ENCODE peak calls at places on chromosomes 1 and 21, in nine cellular contexts. K is astrocyte of the spinal cord, I is brain microvascular endothelial cell, B is lower leg skin, S is neural progenitor cell, T is cardiac muscle cell, X is ascending aorta, Y is epithelial cell of esophagus, R is mammary epithelial cell. O is an unnamed sample.

GRCh38 chr1:160838876-160839275 is 23.8 kb downstream of the CD244 start:
- DNase-seq in X (no peak), I (no peak), T (no peak), B (no peak), R (no peak), K (no peak), Y (no peak), S (no peak), O (no peak)

GRCh38 chr1:200206340-200206739 is 178.8 kb downstream of the NR5A2 start:
- DNase-seq in Y (peak), R (peak), S (no peak), T (no peak), X (no peak), K (peak), I (peak), B (no peak), O (peak)

GRCh38 chr1:2314803-2315710 is 76.3 kb downstream of the MORN1 start:
- DNase-seq in B (no peak), Y (no peak), S (peak), X (no peak), K (peak), I (no peak), T (peak), R (no peak), O (no peak)

GRCh38 chr1:205547932-205548827 is 43.7 kb downstream of the CDK18 start:
- DNase-seq in R (no peak), B (no peak), S (no peak), I (no peak), K (no peak), Y (no peak), X (no peak), T (no peak), O (no peak)

GRCh38 chr1:74641876-74642275 is 31.7 kb downstream of the ERICH3 start:
- DNase-seq in T (no peak), B (no peak), S (no peak), Y (peak), X (no peak), R (peak), K (peak), I (no peak), O (no peak)

GRCh38 chr1:156615946-156616345 is 3.3 kb upstream of the HAPLN2 start:
- DNase-seq in Y (no peak), X (no peak), T (no peak), I (no peak), K (no peak), R (no peak), S (no peak), B (no peak), O (no peak)

GRCh38 chr1:25450894-25451293 is 20.2 kb downstream of the MACO1 start:
- DNase-seq in I (no peak), S (no peak), R (no peak), B (no peak), Y (no peak), T (no peak), K (no peak), X (no peak), O (no peak)

GRCh38 chr21:42558846-42559245 is 45.2 kb downstream of the SLC37A1 start:
- DNase-seq in S (no peak), K (no peak), T (no peak), X (no peak), I (no peak), Y (no peak), R (no peak), B (no peak), O (no peak)

DNA sequence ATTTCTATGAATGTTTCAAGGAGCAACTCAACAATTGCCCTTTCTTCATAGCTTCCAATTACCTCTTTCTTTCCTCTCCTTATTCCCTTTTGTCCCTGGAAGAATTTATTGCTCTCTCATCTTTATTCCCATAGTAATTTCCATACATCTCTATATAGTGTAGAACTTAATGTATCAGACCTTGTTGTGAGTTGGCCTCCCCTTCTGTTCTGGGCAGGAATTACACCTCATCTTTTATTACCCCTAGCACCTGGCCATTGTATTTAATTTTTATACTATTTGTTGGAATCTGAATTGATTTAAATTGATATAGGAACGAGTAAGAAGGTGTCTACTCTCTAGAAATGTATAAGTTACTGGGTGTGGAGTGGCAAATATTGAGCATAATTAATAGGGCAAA is 114.5 kb downstream of the CACHD1 start:
- DNase-seq in X (no peak), I (no peak), B (no peak), T (no peak), Y (peak), S (no peak), K (no peak), R (no peak), O (no peak)
- TF ChIP-seq CTCF in X (no peak), I (peak), B (no peak), T (peak), Y (peak), S (peak), K (peak), R (peak), O (peak)

GRCh38 chr21:33026299-33026858 is 644 bp downstream of the OLIG2 start:
- DNase-seq in T (no peak), I (no peak), X (no peak), B (no peak), S (no peak), R (no peak), Y (no peak), K (no peak), O (no peak)

GRCh38 chr21:33027401-33028185 is 1.9 kb downstream of the OLIG2 start:
- DNase-seq in T (no peak), S (peak), Y (no peak), K (no peak), I (no peak), X (no peak), R (no peak), B (no peak), O (no peak)

GRCh38 chr21:33025471-33026298 is at the start of gene OLIG2:
- DNase-seq in Y (no peak), B (no peak), T (no peak), I (no peak), S (peak), R (no peak), K (no peak), X (no peak), O (no peak)

GRCh38 chr21:33028271-33028670 is 2.5 kb downstream of the OLIG2 start:
- DNase-seq in R (no peak), I (no peak), K (no peak), T (no peak), B (no peak), S (no peak), Y (no peak), X (no peak), O (no peak)

GRCh38 chr21:33026878-33027400 is 1.2 kb downstream of the OLIG2 start:
- DNase-seq in Y (no peak), T (no peak), B (no peak), S (peak), I (no peak), X (no peak), R (no peak), K (no peak), O (no peak)
- H3K4me3 ChIP-seq in Y (no peak), T (no peak), B (no peak), S (no peak), I (no peak), X (no peak), R (no peak), K (no peak), O (no peak)

GRCh38 chr1:154183045-154183968 is 8.6 kb downstream of the TPM3 start:
- DNase-seq in K (peak), T (peak), B (peak), Y (peak), S (peak), X (peak), R (peak), I (peak), O (peak)
- TF ChIP-seq CTCF in K (no peak), T (no peak), B (no peak), Y (no peak), S (no peak), X (no peak), R (no peak), I (no peak), O (no peak)

GRCh38 chr21:28614816-28615215 is 377.9 kb downstream of the LTN1 start:
- DNase-seq in X (no peak), R (no peak), K (no peak), T (no peak), B (no peak), Y (no peak), S (no peak), I (no peak), O (no peak)
- H3K4me3 ChIP-seq in X (no peak), R (no peak), K (no peak), T (no peak), B (no peak), Y (no peak), S (no peak), I (no peak), O (no peak)

GRCh38 chr1:232036161-232036942 is 409.8 kb downstream of the DISC1 start:
- DNase-seq in B (no peak), T (no peak), X (no peak), R (no peak), S (no peak), K (no peak), I (no peak), Y (no peak), O (no peak)

GRCh38 chr1:232040260-232040659 is 413.7 kb downstream of the DISC1 start:
- DNase-seq in R (no peak), Y (no peak), K (no peak), T (no peak), S (no peak), I (no peak), B (no peak), X (no peak), O (no peak)

GRCh38 chr1:232037774-232038388 is 411.3 kb downstream of the DISC1 start:
- DNase-seq in B (no peak), K (no peak), Y (no peak), X (no peak), T (no peak), R (no peak), S (no peak), I (no peak), O (no peak)

GRCh38 chr1:232038704-232039103 is 412.1 kb downstream of the DISC1 start:
- DNase-seq in K (peak), T (no peak), X (no peak), Y (no peak), B (no peak), S (no peak), R (no peak), I (no peak), O (no peak)

GRCh38 chr1:232039303-232039702 is 412.7 kb downstream of the DISC1 start:
- DNase-seq in X (no peak), S (no peak), R (peak), B (no peak), K (peak), T (no peak), I (peak), Y (peak), O (no peak)
- TF ChIP-seq CTCF in X (no peak), S (no peak), R (no peak), B (no peak), K (no peak), T (no peak), I (no peak), Y (no peak), O (no peak)

GRCh38 chr1:28887835-28888682 is 26.3 kb upstream of the EPB41 start:
- DNase-seq in I (no peak), K (no peak), B (no peak), R (no peak), T (peak), Y (peak), X (no peak), S (peak), O (no peak)

GRCh38 chr1:28886731-28887417 is 27.5 kb upstream of the EPB41 start:
- DNase-seq in B (peak), X (peak), R (peak), K (peak), I (peak), S (peak), Y (peak), T (peak), O (no peak)

GRCh38 chr1:28885472-28885877 is 28.9 kb upstream of the EPB41 start:
- DNase-seq in K (no peak), B (no peak), T (no peak), I (no peak), Y (no peak), S (no peak), X (no peak), R (no peak), O (no peak)

GRCh38 chr1:28887418-28887834 is 26.9 kb upstream of the EPB41 start:
- DNase-seq in K (no peak), T (peak), X (peak), I (no peak), Y (no peak), B (no peak), S (peak), R (no peak), O (no peak)

DNA sequence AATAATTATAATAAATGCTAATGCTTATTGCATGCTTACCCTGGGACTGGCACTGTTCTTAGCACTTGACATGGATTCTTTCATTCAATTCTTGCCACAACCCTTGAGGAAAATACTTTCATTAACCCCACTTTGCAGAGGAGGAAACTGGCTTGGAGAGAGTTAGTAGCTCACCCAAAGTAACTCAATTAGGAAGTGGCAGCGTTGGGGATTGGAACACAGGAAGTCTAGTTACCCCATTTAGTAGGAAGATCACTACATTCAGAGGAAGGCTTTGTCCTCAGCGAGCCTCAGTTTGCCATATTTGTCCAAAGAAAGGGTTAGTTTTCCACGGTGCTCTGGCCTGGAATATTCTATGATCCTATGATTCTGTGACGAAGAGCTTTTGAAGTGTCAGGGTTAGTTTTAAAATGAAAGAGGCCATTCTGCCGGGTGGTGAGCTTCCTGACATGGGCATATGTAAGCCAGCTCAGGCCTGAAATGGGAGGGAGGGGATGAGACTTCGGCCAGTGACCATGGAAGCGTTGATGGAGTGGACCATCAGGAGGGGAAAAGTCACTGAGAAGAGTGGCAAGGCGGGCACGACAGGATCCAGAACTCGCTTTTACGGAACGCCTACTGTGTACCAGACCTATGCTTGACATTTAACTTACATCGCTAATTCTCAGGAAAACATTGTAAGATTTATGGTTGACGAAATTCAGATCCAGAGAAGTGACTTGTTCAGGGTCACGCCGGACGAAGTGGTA is 28.2 kb upstream of the EPB41 start:
- DNase-seq in Y (no peak), T (no peak), X (no peak), S (no peak), K (no peak), R (no peak), I (no peak), B (no peak), O (no peak)
- H3K4me3 ChIP-seq in Y (peak), T (peak), X (peak), S (peak), K (no peak), R (no peak), I (no peak), B (no peak), O (no peak)

GRCh38 chr1:167541013-167541412 is 12.5 kb downstream of the CREG1 start:
- DNase-seq in R (no peak), X (no peak), T (no peak), S (no peak), B (no peak), Y (no peak), I (no peak), K (no peak), O (no peak)

GRCh38 chr1:167541610-167542009 is 12.0 kb downstream of the CREG1 start:
- DNase-seq in Y (no peak), K (no peak), S (no peak), I (no peak), B (no peak), R (no peak), T (no peak), X (no peak), O (no peak)

GRCh38 chr1:167542109-167543032 is 11.2 kb downstream of the CREG1 start:
- DNase-seq in B (no peak), X (no peak), K (no peak), I (no peak), Y (no peak), T (no peak), S (no peak), R (no peak), O (no peak)

GRCh38 chr1:167533851-167534300 is 15.5 kb upstream of the CD247 start:
- DNase-seq in B (no peak), S (peak), I (peak), K (peak), X (no peak), Y (peak), R (peak), T (peak), O (no peak)

GRCh38 chr1:167538657-167539056 is 14.9 kb downstream of the CREG1 start:
- DNase-seq in X (no peak), R (no peak), I (no peak), T (peak), K (no peak), S (peak), B (no peak), Y (no peak), O (no peak)
- TF ChIP-seq CTCF in X (no peak), R (no peak), I (peak), T (no peak), K (no peak), S (peak), B (no peak), Y (no peak), O (no peak)

GRCh38 chr1:13751458-13751871 is 51.5 kb downstream of the PRDM2 start:
- DNase-seq in Y (peak), X (no peak), S (no peak), K (no peak), I (no peak), R (no peak), B (no peak), T (no peak), O (no peak)
- H3K4me3 ChIP-seq in Y (no peak), X (no peak), S (no peak), K (no peak), I (no peak), R (peak), B (no peak), T (no peak), O (peak)

DNA sequence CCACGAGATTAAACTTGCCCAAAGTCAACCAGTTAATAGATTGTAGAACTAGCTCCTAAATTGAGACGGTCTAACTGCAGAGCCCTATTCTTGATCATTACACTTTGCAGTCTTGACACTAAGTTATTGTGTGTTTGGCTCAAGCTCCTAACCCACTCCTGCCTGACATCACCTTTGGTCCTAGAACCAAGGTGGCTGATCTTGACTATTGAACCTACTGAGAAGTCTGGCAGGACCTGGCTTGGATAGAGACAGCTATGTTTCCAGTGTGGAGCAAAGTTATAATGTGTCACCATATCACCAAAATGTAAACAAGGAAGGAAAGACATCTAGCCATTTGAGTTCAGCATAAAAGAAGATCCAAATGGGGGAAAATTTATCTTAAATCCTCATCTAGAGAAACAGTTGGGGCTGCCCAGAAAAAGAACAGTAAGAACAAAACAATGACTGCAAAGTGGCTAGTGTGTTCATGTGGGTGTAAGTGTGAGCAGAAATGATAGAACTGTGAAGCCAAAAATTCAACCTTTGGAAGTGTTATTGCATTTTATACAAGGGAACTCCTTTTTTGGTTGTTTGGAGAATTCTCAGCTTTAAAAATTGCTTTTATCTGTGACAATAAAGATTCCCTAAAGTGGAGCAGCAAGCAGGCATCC is 106.8 kb downstream of the ATP5PO start:
- DNase-seq in I (no peak), K (no peak), B (no peak), X (no peak), S (no peak), R (no peak), Y (no peak), T (no peak), O (no peak)
- TF ChIP-seq CTCF in I (no peak), K (no peak), B (no peak), X (no peak), S (no peak), R (no peak), Y (no peak), T (no peak), O (no peak)

O was measured in AG04449.